ENCODE peak calls at places on chromosomes 4 and X, in nine cellular contexts. One of them, this sample, is unnamed.
A peak's percentile ranks its signal among the peaks of the same experiment; 100 is the strongest.

GRCh38 chr4:186486172-186486571 is 69.2 kb downstream of the MTNR1A start:
- DNase-seq in cardiac fibroblast: peak; percentile 9
- DNase-seq in kidney: no peak
- DNase-seq in CD8-positive, alpha-beta T cell: no peak
- DNase-seq in heart left ventricle: no peak
- DNase-seq in AG10803: peak; percentile 41
- DNase-seq in vagina: no peak
- DNase-seq in fibroblast of pulmonary artery: no peak
- DNase-seq in dorsolateral prefrontal cortex: peak; percentile 23
- DNase-seq in this sample: no peak

GRCh38 chr4:77931452-77932135 is 69.0 kb downstream of the MRPL1 start:
- DNase-seq in kidney: no peak
- DNase-seq in AG10803: peak; percentile 55
- DNase-seq in heart left ventricle: no peak
- DNase-seq in vagina: no peak
- DNase-seq in CD8-positive, alpha-beta T cell: no peak
- DNase-seq in dorsolateral prefrontal cortex: no peak
- DNase-seq in fibroblast of pulmonary artery: peak; percentile 86
- DNase-seq in cardiac fibroblast: peak; percentile 87
- DNase-seq in this sample: peak; percentile 78

GRCh38 chr4:71235321-71236206 is 103.3 kb upstream of the SLC4A4 start:
- DNase-seq in dorsolateral prefrontal cortex: peak; percentile 42
- DNase-seq in cardiac fibroblast: no peak
- DNase-seq in fibroblast of pulmonary artery: no peak
- DNase-seq in AG10803: no peak
- DNase-seq in CD8-positive, alpha-beta T cell: no peak
- DNase-seq in kidney: no peak
- DNase-seq in heart left ventricle: peak; percentile 29
- DNase-seq in vagina: no peak
- DNase-seq in this sample: no peak

GRCh38 chr4:81688085-81688484 is 216.4 kb upstream of the RASGEF1B start:
- DNase-seq in AG10803: no peak
- DNase-seq in dorsolateral prefrontal cortex: peak; percentile 14
- DNase-seq in vagina: no peak
- DNase-seq in CD8-positive, alpha-beta T cell: no peak
- DNase-seq in fibroblast of pulmonary artery: peak; percentile 22
- DNase-seq in heart left ventricle: no peak
- DNase-seq in cardiac fibroblast: peak; percentile 24
- DNase-seq in kidney: no peak
- DNase-seq in this sample: no peak

GRCh38 chr4:114026447-114026846 is 47.0 kb upstream of the ARSJ start:
- DNase-seq in fibroblast of pulmonary artery: no peak
- DNase-seq in dorsolateral prefrontal cortex: no peak
- DNase-seq in heart left ventricle: no peak
- DNase-seq in cardiac fibroblast: no peak
- DNase-seq in AG10803: no peak
- DNase-seq in CD8-positive, alpha-beta T cell: no peak
- DNase-seq in kidney: no peak
- DNase-seq in vagina: no peak
- DNase-seq in this sample: no peak

GRCh38 chrX:12080265-12080664 is 58.0 kb upstream of the FRMPD4 start:
- DNase-seq in vagina: no peak
- DNase-seq in AG10803: peak; percentile 53
- DNase-seq in kidney: no peak
- DNase-seq in CD8-positive, alpha-beta T cell: no peak
- DNase-seq in heart left ventricle: no peak
- DNase-seq in cardiac fibroblast: peak; percentile 73
- DNase-seq in fibroblast of pulmonary artery: peak; percentile 69
- DNase-seq in dorsolateral prefrontal cortex: no peak
- DNase-seq in this sample: peak; percentile 53

GRCh38 chrX:13581554-13581953 is 12.2 kb downstream of the EGFL6 start:
- DNase-seq in vagina: no peak
- DNase-seq in kidney: no peak
- DNase-seq in cardiac fibroblast: no peak
- DNase-seq in heart left ventricle: no peak
- DNase-seq in dorsolateral prefrontal cortex: no peak
- DNase-seq in fibroblast of pulmonary artery: peak; percentile 0
- DNase-seq in AG10803: peak; percentile 81
- DNase-seq in CD8-positive, alpha-beta T cell: no peak
- DNase-seq in this sample: peak; percentile 10

GRCh38 chrX:110514498-110514897 is 155.8 kb downstream of the RTL9 start:
- DNase-seq in dorsolateral prefrontal cortex: no peak
- DNase-seq in vagina: no peak
- DNase-seq in cardiac fibroblast: no peak
- DNase-seq in heart left ventricle: no peak
- DNase-seq in kidney: no peak
- DNase-seq in CD8-positive, alpha-beta T cell: no peak
- DNase-seq in fibroblast of pulmonary artery: no peak
- DNase-seq in AG10803: no peak
- DNase-seq in this sample: no peak

GRCh38 chr4:178316211-178316610 is 874.0 kb upstream of the AGA start:
- DNase-seq in dorsolateral prefrontal cortex: no peak
- DNase-seq in kidney: no peak
- DNase-seq in CD8-positive, alpha-beta T cell: no peak
- DNase-seq in AG10803: no peak
- DNase-seq in heart left ventricle: no peak
- DNase-seq in fibroblast of pulmonary artery: no peak
- DNase-seq in vagina: no peak
- DNase-seq in cardiac fibroblast: no peak
- DNase-seq in this sample: no peak

GRCh38 chrX:129931411-129932136 is 25.6 kb downstream of the UTP14A start:
- DNase-seq in dorsolateral prefrontal cortex: peak; percentile 89
- DNase-seq in kidney: peak; percentile 96
- DNase-seq in CD8-positive, alpha-beta T cell: peak; percentile 62
- DNase-seq in heart left ventricle: peak; percentile 94
- DNase-seq in fibroblast of pulmonary artery: peak; percentile 93
- DNase-seq in vagina: no peak
- DNase-seq in AG10803: peak; percentile 96
- DNase-seq in cardiac fibroblast: peak; percentile 95
- DNase-seq in this sample: peak; percentile 96

GRCh38 chrX:69178592-69178991 is 13.3 kb upstream of the PJA1 start:
- DNase-seq in cardiac fibroblast: no peak
- DNase-seq in fibroblast of pulmonary artery: no peak
- DNase-seq in heart left ventricle: no peak
- DNase-seq in dorsolateral prefrontal cortex: no peak
- DNase-seq in vagina: no peak
- DNase-seq in AG10803: no peak
- DNase-seq in CD8-positive, alpha-beta T cell: no peak
- DNase-seq in kidney: no peak
- DNase-seq in this sample: no peak

GRCh38 chr4:16627999-16628398 is 270.4 kb downstream of the LDB2 start:
- DNase-seq in cardiac fibroblast: peak; percentile 95
- DNase-seq in fibroblast of pulmonary artery: peak; percentile 96
- DNase-seq in kidney: no peak
- DNase-seq in heart left ventricle: no peak
- DNase-seq in dorsolateral prefrontal cortex: no peak
- DNase-seq in AG10803: peak; percentile 97
- DNase-seq in vagina: no peak
- DNase-seq in CD8-positive, alpha-beta T cell: no peak
- DNase-seq in this sample: peak; percentile 86
- H3K4me3 ChIP-seq in cardiac fibroblast: no peak overlapping the region
- H3K4me3 ChIP-seq in fibroblast of pulmonary artery: no peak overlapping the region
- H3K4me3 ChIP-seq in kidney: no peak overlapping the region
- H3K4me3 ChIP-seq in heart left ventricle: no peak overlapping the region
- H3K4me3 ChIP-seq in dorsolateral prefrontal cortex: no peak overlapping the region
- H3K4me3 ChIP-seq in AG10803: peak overlapping the region; percentile 33
- H3K4me3 ChIP-seq in vagina: no peak overlapping the region
- H3K4me3 ChIP-seq in CD8-positive, alpha-beta T cell: no peak overlapping the region
- H3K4me3 ChIP-seq in this sample: no peak overlapping the region

GRCh38 chr4:103204114-103204513 is 6.0 kb upstream of the CENPE start:
- DNase-seq in AG10803: peak; percentile 17
- DNase-seq in cardiac fibroblast: peak; percentile 37
- DNase-seq in fibroblast of pulmonary artery: peak; percentile 45
- DNase-seq in vagina: no peak
- DNase-seq in kidney: no peak
- DNase-seq in dorsolateral prefrontal cortex: no peak
- DNase-seq in CD8-positive, alpha-beta T cell: no peak
- DNase-seq in heart left ventricle: no peak
- DNase-seq in this sample: peak; percentile 12
- TF ChIP-seq CTCF in AG10803: peak; percentile 50
- TF ChIP-seq CTCF in cardiac fibroblast: peak; percentile 22
- TF ChIP-seq CTCF in fibroblast of pulmonary artery: peak; percentile 49
- TF ChIP-seq CTCF in vagina: no peak
- TF ChIP-seq CTCF in kidney: no peak
- TF ChIP-seq CTCF in dorsolateral prefrontal cortex: peak; percentile 49
- TF ChIP-seq CTCF in CD8-positive, alpha-beta T cell: no peak
- TF ChIP-seq CTCF in heart left ventricle: no peak
- TF ChIP-seq CTCF in this sample: peak; percentile 35

DNA sequence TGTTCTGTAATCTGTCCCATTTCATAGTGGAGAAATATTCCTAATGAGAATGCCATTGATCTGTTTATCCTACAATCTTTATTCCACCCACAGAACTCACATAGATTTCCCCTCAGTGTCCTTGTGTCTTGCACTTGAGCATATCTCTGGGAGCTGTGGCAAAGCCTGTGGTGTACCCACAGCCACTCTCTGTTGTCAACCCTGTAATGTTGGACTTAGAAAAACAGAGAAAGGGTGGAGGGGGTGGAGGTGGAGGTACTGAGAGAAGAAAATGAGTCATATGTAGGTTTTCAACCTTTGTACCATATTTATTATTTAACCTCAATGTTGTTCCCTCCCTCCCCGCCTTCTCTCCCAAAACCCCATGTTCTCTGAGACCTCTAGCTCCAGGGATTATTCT is 46.9 kb upstream of the TLL1 start:
- DNase-seq in heart left ventricle: no peak
- DNase-seq in dorsolateral prefrontal cortex: no peak
- DNase-seq in cardiac fibroblast: no peak
- DNase-seq in AG10803: no peak
- DNase-seq in fibroblast of pulmonary artery: no peak
- DNase-seq in vagina: no peak
- DNase-seq in CD8-positive, alpha-beta T cell: no peak
- DNase-seq in kidney: no peak
- DNase-seq in this sample: no peak
- H3K4me3 ChIP-seq in heart left ventricle: no peak overlapping the region
- H3K4me3 ChIP-seq in dorsolateral prefrontal cortex: no peak overlapping the region
- H3K4me3 ChIP-seq in cardiac fibroblast: no peak overlapping the region
- H3K4me3 ChIP-seq in AG10803: no peak overlapping the region
- H3K4me3 ChIP-seq in fibroblast of pulmonary artery: no peak overlapping the region
- H3K4me3 ChIP-seq in vagina: no peak overlapping the region
- H3K4me3 ChIP-seq in CD8-positive, alpha-beta T cell: no peak overlapping the region
- H3K4me3 ChIP-seq in kidney: no peak overlapping the region
- H3K4me3 ChIP-seq in this sample: no peak overlapping the region

GRCh38 chrX:153885208-153885787 is 675 bp downstream of the L1CAM start:
- DNase-seq in cardiac fibroblast: no peak
- DNase-seq in CD8-positive, alpha-beta T cell: no peak
- DNase-seq in AG10803: no peak
- DNase-seq in vagina: no peak
- DNase-seq in fibroblast of pulmonary artery: no peak
- DNase-seq in dorsolateral prefrontal cortex: no peak
- DNase-seq in heart left ventricle: no peak
- DNase-seq in kidney: peak; percentile 67
- DNase-seq in this sample: no peak

GRCh38 chrX:153885968-153886903 is at the start of gene L1CAM:
- DNase-seq in heart left ventricle: no peak
- DNase-seq in vagina: no peak
- DNase-seq in AG10803: no peak
- DNase-seq in fibroblast of pulmonary artery: no peak
- DNase-seq in kidney: peak; percentile 68
- DNase-seq in cardiac fibroblast: no peak
- DNase-seq in dorsolateral prefrontal cortex: no peak
- DNase-seq in CD8-positive, alpha-beta T cell: no peak
- DNase-seq in this sample: no peak

GRCh38 chrX:153883163-153883843 is 2.7 kb downstream of the L1CAM start:
- DNase-seq in heart left ventricle: no peak
- DNase-seq in kidney: peak; percentile 55
- DNase-seq in vagina: no peak
- DNase-seq in cardiac fibroblast: no peak
- DNase-seq in fibroblast of pulmonary artery: no peak
- DNase-seq in CD8-positive, alpha-beta T cell: no peak
- DNase-seq in dorsolateral prefrontal cortex: no peak
- DNase-seq in AG10803: no peak
- DNase-seq in this sample: no peak

GRCh38 chrX:153882557-153882956 is 3.4 kb downstream of the L1CAM start:
- DNase-seq in cardiac fibroblast: no peak
- DNase-seq in AG10803: no peak
- DNase-seq in dorsolateral prefrontal cortex: no peak
- DNase-seq in vagina: no peak
- DNase-seq in fibroblast of pulmonary artery: no peak
- DNase-seq in kidney: peak; percentile 54
- DNase-seq in CD8-positive, alpha-beta T cell: no peak
- DNase-seq in heart left ventricle: no peak
- DNase-seq in this sample: no peak

GRCh38 chrX:153884136-153885076 is 1.6 kb downstream of the L1CAM start:
- DNase-seq in kidney: peak; percentile 53
- DNase-seq in AG10803: no peak
- DNase-seq in cardiac fibroblast: no peak
- DNase-seq in dorsolateral prefrontal cortex: no peak
- DNase-seq in fibroblast of pulmonary artery: no peak
- DNase-seq in CD8-positive, alpha-beta T cell: no peak
- DNase-seq in heart left ventricle: no peak
- DNase-seq in vagina: no peak
- DNase-seq in this sample: no peak
- TF ChIP-seq CTCF in kidney: no peak
- TF ChIP-seq CTCF in AG10803: no peak
- TF ChIP-seq CTCF in cardiac fibroblast: no peak
- TF ChIP-seq CTCF in dorsolateral prefrontal cortex: no peak
- TF ChIP-seq CTCF in fibroblast of pulmonary artery: no peak
- TF ChIP-seq CTCF in CD8-positive, alpha-beta T cell: no peak
- TF ChIP-seq CTCF in heart left ventricle: no peak
- TF ChIP-seq CTCF in vagina: no peak
- TF ChIP-seq CTCF in this sample: no peak

GRCh38 chrX:40010550-40011364 is 87.0 kb downstream of the BCOR start:
- DNase-seq in vagina: no peak
- DNase-seq in CD8-positive, alpha-beta T cell: peak; percentile 11
- DNase-seq in kidney: no peak
- DNase-seq in AG10803: no peak
- DNase-seq in cardiac fibroblast: no peak
- DNase-seq in fibroblast of pulmonary artery: no peak
- DNase-seq in dorsolateral prefrontal cortex: no peak
- DNase-seq in heart left ventricle: no peak
- DNase-seq in this sample: no peak
- H3K4me3 ChIP-seq in vagina: no peak overlapping the region
- H3K4me3 ChIP-seq in CD8-positive, alpha-beta T cell: no peak overlapping the region
- H3K4me3 ChIP-seq in kidney: no peak overlapping the region
- H3K4me3 ChIP-seq in AG10803: no peak overlapping the region
- H3K4me3 ChIP-seq in cardiac fibroblast: no peak overlapping the region
- H3K4me3 ChIP-seq in fibroblast of pulmonary artery: no peak overlapping the region
- H3K4me3 ChIP-seq in dorsolateral prefrontal cortex: no peak overlapping the region
- H3K4me3 ChIP-seq in heart left ventricle: no peak overlapping the region
- H3K4me3 ChIP-seq in this sample: no peak overlapping the region

This sample was measured in fibroblast of villous mesenchyme.